ENCODE peak calls at places on chromosomes 13 and 19, in eight cellular contexts. One of them, this sample, is unnamed. For H3K4me1 and H3K9me3, the result is how much of the 10 kb centered on the place peaks cover.

GRCh38 chr13:29905845-29906244 is 55.4 kb upstream of the UBL3 start:
- DNase-seq in ovary: no peak
- DNase-seq in CD8-positive, alpha-beta T cell: no peak
- DNase-seq in PC-9: peak
- DNase-seq in neural progenitor cell: no peak
- DNase-seq in left ventricle myocardium inferior: no peak
- DNase-seq in mammary epithelial cell: peak
- DNase-seq in psoas muscle: no peak
- DNase-seq in this sample: peak

GRCh38 chr13:99033814-99034213 is 56.0 kb upstream of the DOCK9 start:
- DNase-seq in ovary: no peak
- DNase-seq in CD8-positive, alpha-beta T cell: no peak
- DNase-seq in PC-9: no peak
- DNase-seq in neural progenitor cell: peak
- DNase-seq in left ventricle myocardium inferior: no peak
- DNase-seq in mammary epithelial cell: peak
- DNase-seq in psoas muscle: no peak
- DNase-seq in this sample: no peak

GRCh38 chr19:2982983-2983350 is 5.6 kb downstream of the TLE6 start:
- DNase-seq in ovary: peak
- DNase-seq in CD8-positive, alpha-beta T cell: no peak
- DNase-seq in PC-9: peak
- DNase-seq in neural progenitor cell: peak
- DNase-seq in left ventricle myocardium inferior: peak
- DNase-seq in mammary epithelial cell: peak
- DNase-seq in psoas muscle: peak
- DNase-seq in this sample: no peak

GRCh38 chr19:18658366-18658855 is 21.6 kb downstream of the KLHL26 start:
- DNase-seq in ovary: no peak
- DNase-seq in CD8-positive, alpha-beta T cell: no peak
- DNase-seq in PC-9: no peak
- DNase-seq in neural progenitor cell: no peak
- DNase-seq in left ventricle myocardium inferior: no peak
- DNase-seq in mammary epithelial cell: no peak
- DNase-seq in psoas muscle: no peak
- DNase-seq in this sample: no peak

GRCh38 chr13:110869805-110870706 is 44.8 kb downstream of the ANKRD10 start:
- DNase-seq in ovary: peak
- DNase-seq in CD8-positive, alpha-beta T cell: no peak
- DNase-seq in PC-9: peak
- DNase-seq in neural progenitor cell: peak
- DNase-seq in left ventricle myocardium inferior: peak
- DNase-seq in mammary epithelial cell: peak
- DNase-seq in psoas muscle: peak
- DNase-seq in this sample: peak

GRCh38 chr13:20401958-20402856 is 123.5 kb downstream of the CRYL1 start:
- DNase-seq in ovary: no peak
- DNase-seq in CD8-positive, alpha-beta T cell: no peak
- DNase-seq in PC-9: peak
- DNase-seq in neural progenitor cell: no peak
- DNase-seq in left ventricle myocardium inferior: no peak
- DNase-seq in mammary epithelial cell: peak
- DNase-seq in psoas muscle: no peak
- DNase-seq in this sample: no peak

GRCh38 chr19:10262771-10263170 is 8.1 kb upstream of the ICAM1 start:
- DNase-seq in ovary: no peak
- DNase-seq in CD8-positive, alpha-beta T cell: no peak
- DNase-seq in PC-9: no peak
- DNase-seq in neural progenitor cell: no peak
- DNase-seq in left ventricle myocardium inferior: no peak
- DNase-seq in mammary epithelial cell: no peak
- DNase-seq in psoas muscle: no peak
- DNase-seq in this sample: no peak

GRCh38 chr19:55464039-55464668 is 397 bp downstream of the C19orf85 start:
- DNase-seq in ovary: peak
- DNase-seq in CD8-positive, alpha-beta T cell: no peak
- DNase-seq in PC-9: no peak
- DNase-seq in neural progenitor cell: no peak
- DNase-seq in left ventricle myocardium inferior: no peak
- DNase-seq in mammary epithelial cell: no peak
- DNase-seq in psoas muscle: no peak
- DNase-seq in this sample: no peak

GRCh38 chr13:109976206-109976997 is 190.0 kb upstream of the IRS2 start:
- DNase-seq in ovary: no peak
- DNase-seq in CD8-positive, alpha-beta T cell: no peak
- DNase-seq in PC-9: no peak
- DNase-seq in neural progenitor cell: no peak
- DNase-seq in left ventricle myocardium inferior: no peak
- DNase-seq in mammary epithelial cell: no peak
- DNase-seq in psoas muscle: no peak
- DNase-seq in this sample: no peak

GRCh38 chr13:65768545-65768944 is 1461.6 kb downstream of the PCDH9 start:
- DNase-seq in ovary: no peak
- DNase-seq in CD8-positive, alpha-beta T cell: no peak
- DNase-seq in PC-9: peak
- DNase-seq in neural progenitor cell: no peak
- DNase-seq in left ventricle myocardium inferior: no peak
- DNase-seq in mammary epithelial cell: no peak
- DNase-seq in psoas muscle: no peak
- DNase-seq in this sample: no peak

GRCh38 chr19:2584002-2584401 is 108.1 kb downstream of the GADD45B start:
- DNase-seq in ovary: peak
- DNase-seq in CD8-positive, alpha-beta T cell: no peak
- DNase-seq in PC-9: no peak
- DNase-seq in neural progenitor cell: no peak
- DNase-seq in left ventricle myocardium inferior: no peak
- DNase-seq in mammary epithelial cell: no peak
- DNase-seq in psoas muscle: no peak
- DNase-seq in this sample: no peak

GRCh38 chr19:31350693-31351211 is 1.5 kb upstream of the TSHZ3 start:
- DNase-seq in ovary: peak
- DNase-seq in CD8-positive, alpha-beta T cell: no peak
- DNase-seq in PC-9: no peak
- DNase-seq in neural progenitor cell: peak
- DNase-seq in left ventricle myocardium inferior: peak
- DNase-seq in mammary epithelial cell: peak
- DNase-seq in psoas muscle: peak
- DNase-seq in this sample: peak

GRCh38 chr13:97986841-97987240 is 33.4 kb downstream of the IPO5 start:
- DNase-seq in ovary: no peak
- DNase-seq in CD8-positive, alpha-beta T cell: no peak
- DNase-seq in PC-9: no peak
- DNase-seq in neural progenitor cell: no peak
- DNase-seq in left ventricle myocardium inferior: no peak
- DNase-seq in mammary epithelial cell: no peak
- DNase-seq in psoas muscle: no peak
- DNase-seq in this sample: no peak

GRCh38 chr19:7641288-7642276 is 4.7 kb downstream of the STXBP2 start:
- DNase-seq in ovary: no peak
- DNase-seq in CD8-positive, alpha-beta T cell: no peak
- DNase-seq in PC-9: no peak
- DNase-seq in neural progenitor cell: peak
- DNase-seq in left ventricle myocardium inferior: no peak
- DNase-seq in mammary epithelial cell: no peak
- DNase-seq in psoas muscle: no peak
- DNase-seq in this sample: no peak

GRCh38 chr13:36555151-36555986 is 118.5 kb upstream of the SERTM1 start:
- DNase-seq in ovary: no peak
- DNase-seq in CD8-positive, alpha-beta T cell: no peak
- DNase-seq in PC-9: no peak
- DNase-seq in neural progenitor cell: no peak
- DNase-seq in left ventricle myocardium inferior: no peak
- DNase-seq in mammary epithelial cell: no peak
- DNase-seq in psoas muscle: no peak
- DNase-seq in this sample: no peak

GRCh38 chr13:104773775-104774174 is 1707.6 kb upstream of the SLC10A2 start:
- DNase-seq in ovary: no peak
- DNase-seq in CD8-positive, alpha-beta T cell: no peak
- DNase-seq in PC-9: no peak
- DNase-seq in neural progenitor cell: peak
- DNase-seq in left ventricle myocardium inferior: no peak
- DNase-seq in mammary epithelial cell: peak
- DNase-seq in psoas muscle: no peak
- DNase-seq in this sample: no peak

GRCh38 chr13:42814868-42815267 is 33.5 kb downstream of the FAM216B start:
- DNase-seq in ovary: no peak
- DNase-seq in CD8-positive, alpha-beta T cell: no peak
- DNase-seq in PC-9: no peak
- DNase-seq in neural progenitor cell: no peak
- DNase-seq in left ventricle myocardium inferior: no peak
- DNase-seq in mammary epithelial cell: peak
- DNase-seq in psoas muscle: no peak
- DNase-seq in this sample: no peak

GRCh38 chr13:66430266-66430665 is 799.9 kb downstream of the PCDH9 start:
- DNase-seq in ovary: no peak
- DNase-seq in CD8-positive, alpha-beta T cell: no peak
- DNase-seq in PC-9: no peak
- DNase-seq in neural progenitor cell: no peak
- DNase-seq in left ventricle myocardium inferior: no peak
- DNase-seq in mammary epithelial cell: no peak
- DNase-seq in psoas muscle: no peak
- DNase-seq in this sample: no peak

GRCh38 chr13:68692049-68692448 is 1415.6 kb upstream of the ATXN8OS start:
- DNase-seq in ovary: no peak
- DNase-seq in CD8-positive, alpha-beta T cell: no peak
- DNase-seq in PC-9: no peak
- DNase-seq in neural progenitor cell: no peak
- DNase-seq in left ventricle myocardium inferior: no peak
- DNase-seq in mammary epithelial cell: no peak
- DNase-seq in psoas muscle: no peak
- DNase-seq in this sample: no peak
- H3K4me1 ChIP-seq in ovary: under half
- H3K4me1 ChIP-seq in CD8-positive, alpha-beta T cell: under half
- H3K4me1 ChIP-seq in PC-9: under half
- H3K4me1 ChIP-seq in neural progenitor cell: half or more
- H3K4me1 ChIP-seq in left ventricle myocardium inferior: under half
- H3K4me1 ChIP-seq in mammary epithelial cell: under half
- H3K4me1 ChIP-seq in psoas muscle: under half
- H3K4me1 ChIP-seq in this sample: under half

GRCh38 chr13:91375119-91375729 is 23.2 kb upstream of the GPC5 start:
- DNase-seq in ovary: no peak
- DNase-seq in CD8-positive, alpha-beta T cell: no peak
- DNase-seq in PC-9: no peak
- DNase-seq in neural progenitor cell: no peak
- DNase-seq in left ventricle myocardium inferior: no peak
- DNase-seq in mammary epithelial cell: no peak
- DNase-seq in psoas muscle: no peak
- DNase-seq in this sample: peak
- TF ChIP-seq CTCF in ovary: no peak
- TF ChIP-seq CTCF in CD8-positive, alpha-beta T cell: peak
- TF ChIP-seq CTCF in PC-9: peak
- TF ChIP-seq CTCF in neural progenitor cell: peak
- TF ChIP-seq CTCF in left ventricle myocardium inferior: peak
- TF ChIP-seq CTCF in mammary epithelial cell: peak
- TF ChIP-seq CTCF in psoas muscle: peak
- TF ChIP-seq CTCF in this sample: peak

DNA sequence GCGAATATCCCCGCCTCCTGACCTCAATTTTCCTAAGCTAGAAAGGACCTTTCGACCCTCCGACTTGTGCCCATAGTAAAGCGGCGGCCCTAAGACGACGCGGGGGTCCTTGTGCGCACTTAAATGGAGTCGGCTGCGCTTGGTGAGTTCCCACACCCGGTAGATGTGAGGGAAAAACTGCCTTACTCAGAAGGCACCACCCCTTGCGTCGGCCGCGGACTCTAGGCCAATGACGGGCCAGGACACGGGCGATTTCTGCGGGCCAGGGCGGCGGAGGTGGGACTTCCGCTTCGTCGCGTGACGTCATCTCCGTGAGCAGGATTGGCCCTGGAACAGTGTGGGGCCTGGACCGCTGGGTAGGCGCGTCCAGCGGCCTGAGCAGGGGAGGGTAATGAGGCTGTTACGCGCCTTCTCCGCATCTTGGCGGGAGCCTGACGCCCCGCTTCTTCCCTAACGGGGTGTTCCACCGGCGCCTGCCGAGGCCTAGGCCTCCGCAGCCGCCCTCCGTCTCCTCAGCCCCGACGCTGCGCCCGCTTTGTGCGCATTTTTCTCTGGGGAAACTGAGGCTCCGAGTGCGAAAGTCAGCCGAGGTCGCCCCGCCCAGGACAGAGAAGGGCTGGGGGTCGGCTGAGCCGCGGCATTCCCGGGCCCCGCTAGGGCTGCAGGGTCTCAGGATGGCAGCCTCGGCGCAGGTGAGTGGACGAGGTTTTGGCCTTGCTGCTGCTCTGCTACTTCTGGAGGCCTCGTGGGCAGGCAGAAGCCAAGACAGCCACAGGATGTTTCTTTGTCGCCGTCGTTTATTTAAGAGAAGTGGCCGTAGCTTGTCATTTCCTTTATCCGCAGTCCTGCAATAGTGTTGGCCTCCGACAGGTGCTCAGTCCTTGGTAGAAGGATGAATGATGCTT is at the start of gene ZNF543:
- DNase-seq in ovary: peak
- DNase-seq in CD8-positive, alpha-beta T cell: peak
- DNase-seq in PC-9: peak
- DNase-seq in neural progenitor cell: peak
- DNase-seq in left ventricle myocardium inferior: peak
- DNase-seq in mammary epithelial cell: peak
- DNase-seq in psoas muscle: peak
- DNase-seq in this sample: peak
- H3K9me3 ChIP-seq in ovary: under half
- H3K9me3 ChIP-seq in CD8-positive, alpha-beta T cell: under half
- H3K9me3 ChIP-seq in PC-9: under half
- H3K9me3 ChIP-seq in neural progenitor cell: under half
- H3K9me3 ChIP-seq in left ventricle myocardium inferior: under half
- H3K9me3 ChIP-seq in mammary epithelial cell: under half
- H3K9me3 ChIP-seq in psoas muscle: under half
- H3K9me3 ChIP-seq in this sample: under half

DNA sequence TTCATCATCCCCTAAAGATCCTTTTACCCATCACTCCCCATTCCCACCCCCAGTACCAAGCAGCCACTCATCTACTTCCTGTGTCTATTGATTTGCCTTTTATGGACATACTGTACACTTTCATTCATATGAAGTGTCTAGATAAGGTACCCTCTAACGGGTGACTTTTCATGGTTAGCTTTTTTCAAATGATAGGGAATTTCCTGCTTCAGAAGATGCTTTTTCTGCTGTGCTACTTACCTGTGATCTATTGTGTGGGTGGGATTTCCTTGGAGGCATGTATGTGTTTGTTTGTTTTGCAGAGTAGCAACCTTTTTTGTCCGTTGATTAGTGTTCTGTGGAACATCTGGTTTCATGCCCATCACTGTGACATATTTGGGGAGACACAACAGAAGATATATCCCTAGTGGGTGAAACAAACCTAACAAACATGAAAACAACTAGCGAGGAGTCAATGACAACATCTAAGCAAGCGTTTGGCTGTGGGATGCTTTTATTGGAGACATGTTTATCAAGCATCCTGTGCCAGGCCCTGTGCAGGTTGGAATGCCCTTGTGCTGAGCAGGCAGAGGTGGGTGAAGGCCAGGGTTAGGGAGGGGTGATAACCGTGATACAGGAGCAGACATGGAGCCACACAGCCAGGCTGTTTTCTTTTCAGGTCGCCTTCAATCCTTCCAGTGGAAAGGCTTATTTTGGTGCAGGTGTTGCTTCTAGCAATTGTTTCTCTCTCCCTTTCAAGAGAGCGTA is 17.6 kb downstream of the SPINT2 start:
- DNase-seq in ovary: no peak
- DNase-seq in CD8-positive, alpha-beta T cell: no peak
- DNase-seq in PC-9: no peak
- DNase-seq in neural progenitor cell: no peak
- DNase-seq in left ventricle myocardium inferior: no peak
- DNase-seq in mammary epithelial cell: no peak
- DNase-seq in psoas muscle: no peak
- DNase-seq in this sample: no peak
- H3K4me1 ChIP-seq in ovary: under half
- H3K4me1 ChIP-seq in CD8-positive, alpha-beta T cell: under half
- H3K4me1 ChIP-seq in PC-9: under half
- H3K4me1 ChIP-seq in neural progenitor cell: under half
- H3K4me1 ChIP-seq in left ventricle myocardium inferior: half or more
- H3K4me1 ChIP-seq in mammary epithelial cell: half or more
- H3K4me1 ChIP-seq in psoas muscle: under half
- H3K4me1 ChIP-seq in this sample: under half

GRCh38 chr19:4589579-4590410 is 30.3 kb upstream of the SEMA6B start:
- DNase-seq in ovary: no peak
- DNase-seq in CD8-positive, alpha-beta T cell: no peak
- DNase-seq in PC-9: no peak
- DNase-seq in neural progenitor cell: peak
- DNase-seq in left ventricle myocardium inferior: peak
- DNase-seq in mammary epithelial cell: no peak
- DNase-seq in psoas muscle: no peak
- DNase-seq in this sample: peak
- TF ChIP-seq CTCF in ovary: no peak
- TF ChIP-seq CTCF in CD8-positive, alpha-beta T cell: no peak
- TF ChIP-seq CTCF in PC-9: peak
- TF ChIP-seq CTCF in neural progenitor cell: peak
- TF ChIP-seq CTCF in left ventricle myocardium inferior: peak
- TF ChIP-seq CTCF in mammary epithelial cell: no peak
- TF ChIP-seq CTCF in psoas muscle: peak
- TF ChIP-seq CTCF in this sample: peak